ENCODE peak calls at places on chromosomes 6 and 20, in nine cellular contexts. J is tibial artery, I is heart right ventricle, N is astrocyte, G is Peyer's patch, V is astrocyte of the spinal cord, H is BE2C, Z is IMR-90, F is AG10803. T is an unnamed sample.

GRCh38 chr20:25204550-25205276 is 9.2 kb downstream of the ENTPD6 start:
- DNase-seq in F (no peak), H (no peak), N (no peak), I (no peak), J (no peak), V (no peak), G (no peak), Z (no peak), T (no peak)

GRCh38 chr6:15888798-15889772 is 226.3 kb upstream of the DTNBP1 start:
- DNase-seq in F (peak; percentile 51), J (peak; percentile 38), I (no peak), G (no peak), N (no peak), Z (no peak), V (no peak), H (no peak), T (peak; percentile 44)

GRCh38 chr6:151372164-151372563 is 19.2 kb downstream of the ZBTB2 start:
- DNase-seq in Z (no peak), G (no peak), N (no peak), F (no peak), I (no peak), H (no peak), J (no peak), V (no peak), T (no peak)

GRCh38 chr6:45420083-45420908 is 42.6 kb upstream of the SUPT3H start:
- DNase-seq in N (peak; percentile 88), V (peak; percentile 84), G (peak; percentile 80), Z (peak; percentile 64), I (no peak), J (no peak), H (no peak), F (peak; percentile 60), T (peak; percentile 91)

GRCh38 chr20:47198254-47198671 is 158.2 kb downstream of the ZMYND8 start:
- DNase-seq in G (no peak), Z (peak; percentile 34), J (no peak), H (no peak), F (no peak), N (no peak), V (no peak), I (no peak), T (peak; percentile 45)

GRCh38 chr6:11209941-11210340 is 22.5 kb downstream of the NEDD9 start:
- DNase-seq in Z (peak; percentile 76), J (no peak), N (peak; percentile 75), V (no peak), I (no peak), H (no peak), G (no peak), F (peak; percentile 48), T (no peak)

GRCh38 chr6:52162940-52163908 is 23.0 kb upstream of the IL17A start:
- DNase-seq in V (peak; percentile 4), F (peak; percentile 22), Z (peak; percentile 30), H (no peak), I (no peak), N (no peak), G (no peak), J (no peak), T (peak; percentile 44)

GRCh38 chr20:24389686-24390085 is 79.7 kb upstream of the SYNDIG1 start:
- DNase-seq in H (no peak), N (no peak), G (no peak), F (no peak), V (no peak), I (no peak), J (peak; percentile 52), Z (no peak), T (no peak)

GRCh38 chr6:170370413-170370812 is 63.9 kb downstream of the FAM120B start:
- DNase-seq in J (no peak), Z (no peak), G (no peak), F (no peak), I (no peak), V (no peak), N (no peak), H (no peak), T (no peak)

GRCh38 chr6:41667195-41667594 is 28.9 kb downstream of the MDFI start:
- DNase-seq in F (no peak), G (no peak), N (no peak), Z (no peak), J (no peak), V (no peak), H (no peak), I (no peak), T (no peak)

GRCh38 chr20:7694940-7695567 is 245.2 kb downstream of the HAO1 start:
- DNase-seq in H (no peak), I (no peak), Z (no peak), F (peak; percentile 42), G (no peak), N (peak; percentile 50), V (no peak), J (no peak), T (peak; percentile 14)

DNA sequence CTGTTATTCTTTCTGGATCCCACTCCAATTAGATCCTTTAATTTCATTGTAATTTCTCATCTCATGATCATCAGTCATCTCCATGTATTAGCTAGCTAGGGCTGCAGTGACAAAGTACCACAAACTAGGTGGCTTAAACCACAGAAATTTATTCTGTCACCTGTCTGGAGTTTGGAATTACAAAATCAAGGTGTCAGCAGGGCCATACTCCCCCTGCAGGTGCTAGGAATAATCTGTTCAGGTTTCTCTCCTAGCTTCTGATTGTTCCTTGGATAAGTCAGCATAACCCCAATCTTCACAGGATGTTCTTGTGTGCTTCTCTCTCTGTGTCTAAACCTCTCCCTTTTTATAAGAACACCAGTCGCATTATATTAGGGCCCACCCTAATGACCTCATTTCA is 40.4 kb downstream of the BEND6 start:
- DNase-seq in N (no peak), G (no peak), Z (no peak), I (no peak), H (no peak), V (no peak), J (no peak), F (no peak), T (no peak)
- TF ChIP-seq CTCF in N (no peak), G (no peak), Z (no peak), I (no peak), H (no peak), V (no peak), J (no peak), F (no peak), T (no peak)

DNA sequence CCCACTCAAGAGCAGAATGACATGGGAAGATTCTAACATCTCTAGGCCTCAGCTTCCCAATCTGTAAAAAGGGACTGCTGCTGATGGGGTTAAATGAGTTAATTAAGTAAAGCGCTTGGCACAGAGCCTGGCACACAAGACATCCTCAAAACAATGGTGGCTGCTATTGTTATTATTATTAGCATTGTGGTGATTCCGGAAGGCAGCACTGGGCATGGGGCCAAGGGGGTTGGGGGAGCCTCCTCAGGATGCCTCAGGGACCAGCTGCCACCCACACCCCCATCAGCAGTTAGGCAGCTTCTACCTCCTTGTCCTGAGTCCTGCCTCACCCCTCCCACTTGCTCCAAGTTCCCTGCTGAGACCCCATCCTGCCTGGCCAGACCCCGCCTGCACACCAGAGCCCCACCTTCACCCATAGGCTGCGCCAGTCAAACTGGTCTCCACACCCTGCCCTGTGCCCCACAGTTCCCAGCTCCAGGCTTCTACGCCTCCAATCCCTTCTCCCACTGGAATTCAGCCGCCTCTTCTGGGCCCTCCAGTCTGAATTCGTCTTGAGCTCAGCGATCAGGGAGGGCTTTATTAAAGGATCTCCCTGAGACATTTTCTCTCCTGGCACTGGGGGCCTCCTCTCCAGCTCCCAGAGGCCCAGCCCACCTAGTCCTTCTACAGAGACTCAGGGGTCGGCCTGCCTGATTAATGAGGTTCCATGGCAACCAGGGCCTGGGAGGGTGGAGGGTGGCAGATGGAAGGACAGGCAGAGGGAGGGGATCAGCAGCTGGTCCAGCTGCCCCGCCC is 1.5 kb downstream of the E2F1 start:
- DNase-seq in N (no peak), F (no peak), J (no peak), V (no peak), G (no peak), Z (no peak), I (no peak), H (peak; percentile 56), T (no peak)
- H3K4me3 ChIP-seq in N (peak overlapping the region; percentile 53), F (peak overlapping the region; percentile 53), J (no peak overlapping the region), V (no peak overlapping the region), G (peak overlapping the region; percentile 58), Z (no peak overlapping the region), I (no peak overlapping the region), H (peak overlapping the region; percentile 85), T (peak overlapping the region; percentile 59)

GRCh38 chr6:110053395-110054240 is 75.5 kb downstream of the GPR6 start:
- DNase-seq in Z (peak; percentile 68), V (peak; percentile 62), N (peak; percentile 39), J (no peak), H (no peak), F (peak; percentile 67), I (no peak), G (no peak), T (peak; percentile 72)
- TF ChIP-seq CTCF in Z (peak; percentile 91), V (peak; percentile 79), N (peak; percentile 79), J (peak; percentile 69), H (peak; percentile 53), F (peak; percentile 87), I (peak; percentile 66), G (peak; percentile 71), T (peak; percentile 88)

GRCh38 chr6:118313208-118313607 is 234.9 kb upstream of the PLN start:
- DNase-seq in V (no peak), J (no peak), Z (peak; percentile 41), N (no peak), G (no peak), F (no peak), I (no peak), H (no peak), T (no peak)
- H3K4me3 ChIP-seq in V (no peak overlapping the region), J (no peak overlapping the region), Z (no peak overlapping the region), N (no peak overlapping the region), G (no peak overlapping the region), F (no peak overlapping the region), I (no peak overlapping the region), H (no peak overlapping the region), T (no peak overlapping the region)